ENCODE peak calls at places on chromosome 18, in six cellular contexts. W is effector CD4-positive, alpha-beta T cell; G is natural killer cell; Z is T-helper 9 cell; F is stimulated activated CD8-positive, alpha-beta memory T cell treated with anti-CD3 and anti-CD28 coated beads, Interleukin-12 subunit alpha, Interleukin-12 subunit beta, amount 100 ng/mL, for 1 hour; T is neural crest cell. V is an unnamed sample.

GRCh38 chr18:64966667-64967066 is 784.1 kb upstream of the CDH7 start:
- DNase-seq in F (no peak), T (no peak), W (no peak), G (no peak), Z (no peak), V (no peak)

GRCh38 chr18:53990485-53990884 is 234.0 kb downstream of the MBD2 start:
- DNase-seq in Z (no peak), W (no peak), G (no peak), T (no peak), F (no peak), V (no peak)

GRCh38 chr18:2240311-2240705 is 331.0 kb downstream of the METTL4 start:
- DNase-seq in G (no peak), Z (no peak), W (no peak), F (no peak), T (no peak), V (no peak)

GRCh38 chr18:8349608-8350323 is 259.5 kb upstream of the RAB12 start:
- DNase-seq in G (no peak), T (no peak), W (no peak), F (no peak), Z (no peak), V (no peak)

GRCh38 chr18:59783138-59783537 is 85.9 kb upstream of the CCBE1 start:
- DNase-seq in W (no peak), F (no peak), G (no peak), Z (no peak), T (peak), V (no peak)

GRCh38 chr18:42328931-42329330 is 373.9 kb downstream of the PIK3C3 start:
- DNase-seq in W (no peak), Z (no peak), T (no peak), F (no peak), G (no peak), V (no peak)

GRCh38 chr18:41645600-41646360 is 309.3 kb upstream of the PIK3C3 start:
- DNase-seq in G (no peak), W (no peak), Z (no peak), F (no peak), T (no peak), V (no peak)

GRCh38 chr18:56748698-56749268 is 97.6 kb downstream of the WDR7 start:
- DNase-seq in G (no peak), T (peak), W (no peak), F (no peak), Z (no peak), V (no peak)

GRCh38 chr18:75638597-75639467 is 211.3 kb upstream of the SMIM21 start:
- DNase-seq in T (peak), Z (no peak), W (no peak), G (no peak), F (no peak), V (no peak)

GRCh38 chr18:74622079-74622478 is 24.4 kb downstream of the ZNF407 start:
- DNase-seq in T (no peak), G (no peak), Z (no peak), W (no peak), F (no peak), V (no peak)

GRCh38 chr18:66616523-66616983 is 12.7 kb upstream of the CDH19 start:
- DNase-seq in G (no peak), W (no peak), T (no peak), Z (no peak), F (no peak), V (peak)

GRCh38 chr18:35703043-35703688 is 121.6 kb downstream of the GALNT1 start:
- DNase-seq in W (no peak), T (no peak), G (no peak), F (no peak), Z (no peak), V (no peak)

GRCh38 chr18:47560693-47561092 is 309.2 kb upstream of the SKOR2 start:
- DNase-seq in T (no peak), G (no peak), W (no peak), Z (no peak), F (no peak), V (no peak)

GRCh38 chr18:36469471-36469870 is 172.0 kb downstream of the FHOD3 start:
- DNase-seq in W (no peak), Z (no peak), F (no peak), G (no peak), T (no peak), V (no peak)

GRCh38 chr18:48021273-48021914 is 90.9 kb upstream of the SMAD2 start:
- DNase-seq in T (no peak), F (no peak), W (no peak), Z (no peak), G (peak), V (no peak)

GRCh38 chr18:49225160-49225559 is 235.3 kb downstream of the DYM start:
- DNase-seq in G (no peak), W (no peak), T (no peak), F (no peak), Z (no peak), V (no peak)

GRCh38 chr18:22253676-22254075 is 84.3 kb downstream of the GATA6 start:
- DNase-seq in F (no peak), G (no peak), W (no peak), T (no peak), Z (no peak), V (peak)

GRCh38 chr18:14922031-14922430 is 174.1 kb downstream of the ANKRD30B start:
- DNase-seq in G (no peak), F (no peak), Z (no peak), T (no peak), W (no peak), V (no peak)

GRCh38 chr18:22831441-22831904 is 101.7 kb upstream of the RBBP8 start:
- DNase-seq in T (no peak), G (no peak), Z (no peak), W (no peak), F (no peak), V (no peak)

V was measured in chondrocyte.